ENCODE peak calls at places on chromosomes 2 and 18, in seven cellular contexts. Y is Calu3; V is NCI-H446 treated with DMSO at 0.1 percent for 48 hours; H is stomach; G is stimulated activated CD8-positive, alpha-beta memory T cell treated with anti-CD3 and anti-CD28 coated beads, Interleukin-15, amount 100 ng/mL, for 1 hour; K is tibial nerve; T is amniotic epithelial cell. C is an unnamed sample.

GRCh38 chr2:31384351-31384750 is 30.2 kb downstream of the XDH start:
- DNase-seq in T (peak), G (no peak), K (no peak), V (no peak), H (no peak), Y (peak), C (no peak)

GRCh38 chr2:36659872-36660312 is 36.6 kb upstream of the VIT start:
- DNase-seq in K (no peak), Y (no peak), H (no peak), T (no peak), V (no peak), G (no peak), C (no peak)

GRCh38 chr2:38146917-38147307 is 71.0 kb upstream of the CYP1B1 start:
- DNase-seq in Y (peak), V (no peak), G (no peak), K (no peak), H (no peak), T (peak), C (no peak)

GRCh38 chr2:96691022-96691612 is 48.6 kb downstream of the FER1L5 start:
- DNase-seq in Y (no peak), T (no peak), H (no peak), V (no peak), K (no peak), G (no peak), C (no peak)

GRCh38 chr18:55552498-55553189 is 35.3 kb downstream of the TCF4 start:
- DNase-seq in V (peak), G (no peak), Y (no peak), H (no peak), T (no peak), K (no peak), C (no peak)

GRCh38 chr2:169452080-169452479 is 27.2 kb upstream of the BBS5 start:
- DNase-seq in G (no peak), T (peak), H (no peak), K (no peak), Y (peak), V (peak), C (no peak)

GRCh38 chr18:9568186-9568585 is 46.2 kb downstream of the PPP4R1 start:
- DNase-seq in T (no peak), G (no peak), K (no peak), Y (no peak), H (no peak), V (no peak), C (no peak)

GRCh38 chr2:45275235-45275805 is 266.1 kb upstream of the SIX2 start:
- DNase-seq in K (no peak), G (no peak), V (no peak), Y (peak), H (no peak), T (peak), C (no peak)

GRCh38 chr2:95323347-95324155 is 26.4 kb downstream of the KCNIP3 start:
- DNase-seq in Y (peak), G (no peak), H (peak), V (no peak), K (no peak), T (no peak), C (no peak)

GRCh38 chr2:26482211-26483026 is 4.5 kb upstream of the OTOF start:
- DNase-seq in Y (no peak), K (no peak), H (no peak), V (no peak), T (no peak), G (no peak), C (no peak)

GRCh38 chr2:23824777-23825212 is 102.1 kb downstream of the ATAD2B start:
- DNase-seq in G (no peak), K (no peak), T (peak), V (peak), H (no peak), Y (peak), C (no peak)

GRCh38 chr18:35022430-35023001 is 18.7 kb upstream of the MAPRE2 start:
- DNase-seq in K (no peak), H (no peak), G (no peak), T (peak), V (no peak), Y (no peak), C (no peak)

GRCh38 chr2:237726401-237726830 is 72.2 kb upstream of the RBM44 start:
- DNase-seq in T (peak), G (no peak), K (no peak), V (peak), Y (no peak), H (peak), C (no peak)